ENCODE peak calls at places on chromosomes 11 and 22, in ten cellular contexts. U, G, Q, N, W, P, I, V, T and Y are unnamed samples.

GRCh38 chr22:46684706-46685105 is 53.3 kb downstream of the CERK start:
- DNase-seq in P (no peak), Q (peak), T (no peak), W (peak), I (no peak), U (no peak), N (no peak), V (no peak), G (no peak), Y (no peak)

GRCh38 chr22:49155809-49156580 is 671.7 kb downstream of the BRD1 start:
- DNase-seq in Q (no peak), N (peak), I (no peak), W (peak), T (no peak), U (no peak), V (no peak), P (no peak), G (no peak), Y (no peak)

GRCh38 chr22:47209547-47210023 is 447.1 kb downstream of the TBC1D22A start:
- DNase-seq in P (no peak), W (no peak), V (no peak), N (no peak), U (no peak), G (no peak), Q (no peak), T (no peak), I (no peak), Y (no peak)

GRCh38 chr22:46073683-46074504 is 76.4 kb upstream of the PPARA start:
- DNase-seq in T (peak), Q (no peak), G (no peak), N (peak), W (no peak), I (no peak), V (no peak), P (no peak), U (no peak), Y (no peak)

GRCh38 chr22:39132871-39133524 is 19.5 kb downstream of the CBX7 start:
- DNase-seq in Q (no peak), N (no peak), W (no peak), I (no peak), P (no peak), T (peak), V (no peak), U (no peak), G (no peak), Y (no peak)

GRCh38 chr22:18978506-18978905 is 42.4 kb upstream of the PRODH start:
- DNase-seq in U (no peak), W (no peak), N (no peak), V (no peak), T (peak), Q (no peak), P (no peak), G (no peak), I (no peak), Y (no peak)

GRCh38 chr11:19864141-19865120 is 151.8 kb downstream of the NAV2 start:
- DNase-seq in I (no peak), P (peak), Q (no peak), N (peak), W (no peak), U (no peak), G (no peak), V (no peak), T (no peak), Y (no peak)

GRCh38 chr11:35012467-35013191 is 96.2 kb downstream of the PDHX start:
- DNase-seq in N (no peak), T (no peak), W (no peak), P (no peak), U (no peak), G (no peak), I (no peak), Q (no peak), V (no peak), Y (no peak)

GRCh38 chr11:15697437-15698236 is 582.9 kb downstream of the INSC start:
- DNase-seq in N (no peak), Q (no peak), U (no peak), V (no peak), P (no peak), I (no peak), W (no peak), G (no peak), T (no peak), Y (no peak)

GRCh38 chr11:8301622-8302021 is 37.9 kb upstream of the LMO1 start:
- DNase-seq in W (no peak), Q (no peak), T (peak), V (no peak), N (no peak), G (no peak), I (no peak), U (no peak), P (no peak), Y (no peak)

GRCh38 chr11:32437406-32438345 is 2.3 kb upstream of the WT1 start:
- DNase-seq in I (no peak), T (no peak), V (no peak), Q (no peak), P (peak), N (no peak), G (no peak), U (no peak), W (no peak), Y (no peak)

GRCh38 chr11:77287615-77288273 is 13.7 kb downstream of the GDPD4 start:
- DNase-seq in W (no peak), Q (no peak), I (no peak), N (no peak), T (no peak), G (no peak), V (no peak), U (no peak), P (no peak), Y (no peak)